ENCODE peak calls at places on chromosomes 7 and 10, in five cellular contexts. E, H, F, I and N are unnamed samples.

GRCh38 chr7:107614425-107614824 is 34.4 kb downstream of the BCAP29 start:
- DNase-seq in F (peak), I (peak), H (peak), E (no peak), N (no peak)

GRCh38 chr10:73762915-73763314 is 18.7 kb downstream of the SEC24C start:
- DNase-seq in F (no peak), E (no peak), I (peak), H (peak), N (no peak)

GRCh38 chr7:68269410-68269809 is 1272.8 kb downstream of the TYW1 start:
- DNase-seq in H (peak), F (no peak), E (no peak), I (peak), N (peak)

GRCh38 chr10:13349776-13350274 is 1.7 kb upstream of the SEPHS1 start:
- DNase-seq in E (no peak), H (peak), F (no peak), I (peak), N (peak)

GRCh38 chr10:122974034-122974433 is 6.2 kb upstream of the PSTK start:
- DNase-seq in F (no peak), I (peak), H (no peak), E (no peak), N (no peak)

GRCh38 chr10:79445708-79446450 is 455 bp upstream of the ZCCHC24 start:
- DNase-seq in F (peak), H (peak), E (peak), I (peak), N (peak)

GRCh38 chr7:158430308-158431034 is 157.2 kb downstream of the PTPRN2 start:
- DNase-seq in F (no peak), I (no peak), E (no peak), H (no peak), N (no peak)

GRCh38 chr10:34547283-34547682 is 267.8 kb downstream of the PARD3 start:
- DNase-seq in E (no peak), I (no peak), F (no peak), H (no peak), N (no peak)

GRCh38 chr7:94649313-94649924 is 6.5 kb downstream of the SGCE start:
- DNase-seq in H (peak), F (no peak), I (peak), E (no peak), N (no peak)

GRCh38 chr7:134850048-134850447 is 70.6 kb downstream of the CALD1 start:
- DNase-seq in E (no peak), I (peak), F (no peak), H (no peak), N (no peak)

GRCh38 chr7:13240349-13240748 is 552.9 kb downstream of the ARL4A start:
- DNase-seq in E (no peak), H (peak), I (peak), F (no peak), N (peak)